ENCODE peak calls at places on chromosomes 16 and 17, in four cellular contexts. One of them, this sample, is unnamed.

GRCh38 chr17:8125947-8126305 is 2.0 kb upstream of the HES7 start:
- DNase-seq in IMR-90: no peak
- DNase-seq in endothelial cell: no peak
- DNase-seq in cardiac fibroblast: no peak
- DNase-seq in this sample: no peak

GRCh38 chr16:80824623-80825364 is 20.4 kb upstream of the CDYL2 start:
- DNase-seq in IMR-90: peak
- DNase-seq in endothelial cell: peak
- DNase-seq in cardiac fibroblast: peak
- DNase-seq in this sample: no peak

GRCh38 chr17:70144260-70144846 is 25.0 kb upstream of the KCNJ2 start:
- DNase-seq in IMR-90: peak
- DNase-seq in endothelial cell: no peak
- DNase-seq in cardiac fibroblast: peak
- DNase-seq in this sample: no peak

GRCh38 chr16:12639044-12639443 is 164.6 kb downstream of the CPPED1 start:
- DNase-seq in IMR-90: peak
- DNase-seq in endothelial cell: no peak
- DNase-seq in cardiac fibroblast: no peak
- DNase-seq in this sample: no peak

GRCh38 chr16:680967-681745 is 946 bp downstream of the STUB1 start:
- DNase-seq in IMR-90: peak
- DNase-seq in endothelial cell: no peak
- DNase-seq in cardiac fibroblast: peak
- DNase-seq in this sample: no peak

GRCh38 chr16:88686439-88687253 is at the start of gene SNAI3:
- DNase-seq in IMR-90: peak
- DNase-seq in endothelial cell: peak
- DNase-seq in cardiac fibroblast: peak
- DNase-seq in this sample: peak

GRCh38 chr16:17470002-17470870 is 524 bp downstream of the XYLT1 start:
- DNase-seq in IMR-90: no peak
- DNase-seq in endothelial cell: peak
- DNase-seq in cardiac fibroblast: no peak
- DNase-seq in this sample: no peak

GRCh38 chr16:81625544-81626152 is 153.4 kb upstream of the PLCG2 start:
- DNase-seq in IMR-90: peak
- DNase-seq in endothelial cell: no peak
- DNase-seq in cardiac fibroblast: peak
- DNase-seq in this sample: no peak

GRCh38 chr16:67199011-67199807 is at the start of gene ELMO3:
- DNase-seq in IMR-90: no peak
- DNase-seq in endothelial cell: peak
- DNase-seq in cardiac fibroblast: no peak
- DNase-seq in this sample: no peak

GRCh38 chr17:63550816-63551639 is 751 bp downstream of the DCAF7 start:
- DNase-seq in IMR-90: peak
- DNase-seq in endothelial cell: peak
- DNase-seq in cardiac fibroblast: peak
- DNase-seq in this sample: no peak

GRCh38 chr17:78180083-78180482 is 6.8 kb downstream of the TK1 start:
- DNase-seq in IMR-90: peak
- DNase-seq in endothelial cell: no peak
- DNase-seq in cardiac fibroblast: no peak
- DNase-seq in this sample: no peak

GRCh38 chr17:46194393-46195216 is 1.4 kb upstream of the KANSL1 start:
- DNase-seq in IMR-90: peak
- DNase-seq in endothelial cell: peak
- DNase-seq in cardiac fibroblast: peak
- DNase-seq in this sample: no peak

GRCh38 chr16:87207509-87207908 is 109.7 kb downstream of the C16orf95 start:
- DNase-seq in IMR-90: peak
- DNase-seq in endothelial cell: no peak
- DNase-seq in cardiac fibroblast: peak
- DNase-seq in this sample: no peak

GRCh38 chr16:3674513-3675295 is 20.2 kb downstream of the DNASE1 start:
- DNase-seq in IMR-90: no peak
- DNase-seq in endothelial cell: peak
- DNase-seq in cardiac fibroblast: no peak
- DNase-seq in this sample: no peak

GRCh38 chr17:33572615-33573014 is 279.5 kb upstream of the ASIC2 start:
- DNase-seq in IMR-90: no peak
- DNase-seq in endothelial cell: peak
- DNase-seq in cardiac fibroblast: no peak
- DNase-seq in this sample: no peak

GRCh38 chr17:4710693-4711634 is 532 bp downstream of the ARRB2 start:
- DNase-seq in IMR-90: no peak
- DNase-seq in endothelial cell: no peak
- DNase-seq in cardiac fibroblast: no peak
- DNase-seq in this sample: no peak

GRCh38 chr16:4064950-4065352 is 51.3 kb downstream of the ADCY9 start:
- DNase-seq in IMR-90: no peak
- DNase-seq in endothelial cell: no peak
- DNase-seq in cardiac fibroblast: no peak
- DNase-seq in this sample: no peak

GRCh38 chr17:56812971-56813388 is 20.7 kb downstream of the C17orf67 start:
- DNase-seq in IMR-90: no peak
- DNase-seq in endothelial cell: no peak
- DNase-seq in cardiac fibroblast: no peak
- DNase-seq in this sample: no peak

GRCh38 chr16:14487579-14487978 is 142.5 kb downstream of the PARN start:
- DNase-seq in IMR-90: no peak
- DNase-seq in endothelial cell: no peak
- DNase-seq in cardiac fibroblast: no peak
- DNase-seq in this sample: no peak

GRCh38 chr16:81486555-81487061 is 42.0 kb downstream of the CMIP start:
- DNase-seq in IMR-90: peak
- DNase-seq in endothelial cell: no peak
- DNase-seq in cardiac fibroblast: peak
- DNase-seq in this sample: no peak

GRCh38 chr16:88637797-88638196 is 575 bp upstream of the IL17C start:
- DNase-seq in IMR-90: no peak
- DNase-seq in endothelial cell: no peak
- DNase-seq in cardiac fibroblast: no peak
- DNase-seq in this sample: no peak

GRCh38 chr16:75114179-75114945 is 2.2 kb downstream of the LDHD start:
- DNase-seq in IMR-90: no peak
- DNase-seq in endothelial cell: no peak
- DNase-seq in cardiac fibroblast: no peak
- DNase-seq in this sample: no peak

GRCh38 chr16:50265260-50265659 is 1.1 kb upstream of the ADCY7 start:
- DNase-seq in IMR-90: peak
- DNase-seq in endothelial cell: no peak
- DNase-seq in cardiac fibroblast: no peak
- DNase-seq in this sample: peak

GRCh38 chr16:56267888-56268287 is 76.6 kb downstream of the GNAO1 start:
- DNase-seq in IMR-90: no peak
- DNase-seq in endothelial cell: no peak
- DNase-seq in cardiac fibroblast: no peak
- DNase-seq in this sample: no peak

GRCh38 chr16:56270828-56271227 is 79.5 kb downstream of the GNAO1 start:
- DNase-seq in IMR-90: no peak
- DNase-seq in endothelial cell: no peak
- DNase-seq in cardiac fibroblast: no peak
- DNase-seq in this sample: no peak

GRCh38 chr16:56269276-56269675 is 78.0 kb downstream of the GNAO1 start:
- DNase-seq in IMR-90: no peak
- DNase-seq in endothelial cell: no peak
- DNase-seq in cardiac fibroblast: no peak
- DNase-seq in this sample: no peak

GRCh38 chr16:56268799-56269198 is 77.5 kb downstream of the GNAO1 start:
- DNase-seq in IMR-90: no peak
- DNase-seq in endothelial cell: no peak
- DNase-seq in cardiac fibroblast: no peak
- DNase-seq in this sample: no peak

DNA sequence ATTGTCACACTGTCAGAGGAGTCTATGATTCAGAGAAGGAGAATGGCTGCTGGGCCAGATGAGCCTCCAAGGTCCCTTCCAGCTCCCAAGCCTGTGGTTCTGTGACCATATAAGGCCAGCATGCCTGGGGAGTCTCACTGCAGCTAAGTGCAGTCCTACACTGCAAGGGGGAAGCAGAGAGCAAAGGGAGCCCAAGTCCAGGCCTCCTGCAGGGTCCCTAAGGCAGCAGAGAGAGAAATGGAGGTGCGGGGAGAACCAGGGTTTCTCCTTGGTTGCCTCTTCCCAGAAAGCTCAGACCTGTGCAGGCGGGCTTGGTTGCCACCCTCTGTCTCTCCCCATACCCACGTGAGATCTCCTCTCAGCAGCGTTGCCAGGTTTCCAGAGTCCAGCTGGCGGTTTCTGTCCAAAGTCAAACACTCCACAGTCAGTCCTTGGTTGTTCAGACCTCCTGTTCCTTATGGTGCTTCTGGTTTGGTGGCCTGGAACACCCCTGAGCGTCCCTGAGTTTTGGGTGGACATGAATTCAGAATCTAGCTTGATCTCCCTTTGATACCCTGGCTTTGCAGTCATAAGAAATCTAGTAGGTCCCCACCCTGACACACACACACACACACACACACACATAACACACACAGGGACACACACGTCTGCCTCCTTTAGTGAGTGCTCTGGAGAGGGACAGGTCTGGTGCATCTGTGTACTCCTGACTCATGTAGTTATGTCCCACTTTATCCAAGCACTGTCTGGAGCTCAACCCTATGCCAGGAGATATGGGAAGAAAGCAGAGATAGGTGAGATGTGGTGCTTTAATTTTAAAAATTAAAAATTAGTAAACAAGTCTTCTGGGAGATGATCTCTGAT is 78.8 kb downstream of the GNAO1 start:
- DNase-seq in IMR-90: peak
- DNase-seq in endothelial cell: no peak
- DNase-seq in cardiac fibroblast: peak
- DNase-seq in this sample: no peak
- TF ChIP-seq CTCF in IMR-90: peak
- TF ChIP-seq CTCF in endothelial cell: no peak
- TF ChIP-seq CTCF in cardiac fibroblast: peak
- TF ChIP-seq CTCF in this sample: no peak

GRCh38 chr17:51833620-51834019 is 324.9 kb downstream of the CA10 start:
- DNase-seq in IMR-90: no peak
- DNase-seq in endothelial cell: no peak
- DNase-seq in cardiac fibroblast: no peak
- DNase-seq in this sample: no peak
- TF ChIP-seq CTCF in IMR-90: no peak
- TF ChIP-seq CTCF in endothelial cell: no peak
- TF ChIP-seq CTCF in cardiac fibroblast: no peak
- TF ChIP-seq CTCF in this sample: no peak

GRCh38 chr17:1147664-1148063 is 32.1 kb downstream of the ABR start:
- DNase-seq in IMR-90: peak
- DNase-seq in endothelial cell: peak
- DNase-seq in cardiac fibroblast: peak
- DNase-seq in this sample: no peak
- TF ChIP-seq CTCF in IMR-90: peak
- TF ChIP-seq CTCF in endothelial cell: no peak
- TF ChIP-seq CTCF in cardiac fibroblast: peak
- TF ChIP-seq CTCF in this sample: no peak

DNA sequence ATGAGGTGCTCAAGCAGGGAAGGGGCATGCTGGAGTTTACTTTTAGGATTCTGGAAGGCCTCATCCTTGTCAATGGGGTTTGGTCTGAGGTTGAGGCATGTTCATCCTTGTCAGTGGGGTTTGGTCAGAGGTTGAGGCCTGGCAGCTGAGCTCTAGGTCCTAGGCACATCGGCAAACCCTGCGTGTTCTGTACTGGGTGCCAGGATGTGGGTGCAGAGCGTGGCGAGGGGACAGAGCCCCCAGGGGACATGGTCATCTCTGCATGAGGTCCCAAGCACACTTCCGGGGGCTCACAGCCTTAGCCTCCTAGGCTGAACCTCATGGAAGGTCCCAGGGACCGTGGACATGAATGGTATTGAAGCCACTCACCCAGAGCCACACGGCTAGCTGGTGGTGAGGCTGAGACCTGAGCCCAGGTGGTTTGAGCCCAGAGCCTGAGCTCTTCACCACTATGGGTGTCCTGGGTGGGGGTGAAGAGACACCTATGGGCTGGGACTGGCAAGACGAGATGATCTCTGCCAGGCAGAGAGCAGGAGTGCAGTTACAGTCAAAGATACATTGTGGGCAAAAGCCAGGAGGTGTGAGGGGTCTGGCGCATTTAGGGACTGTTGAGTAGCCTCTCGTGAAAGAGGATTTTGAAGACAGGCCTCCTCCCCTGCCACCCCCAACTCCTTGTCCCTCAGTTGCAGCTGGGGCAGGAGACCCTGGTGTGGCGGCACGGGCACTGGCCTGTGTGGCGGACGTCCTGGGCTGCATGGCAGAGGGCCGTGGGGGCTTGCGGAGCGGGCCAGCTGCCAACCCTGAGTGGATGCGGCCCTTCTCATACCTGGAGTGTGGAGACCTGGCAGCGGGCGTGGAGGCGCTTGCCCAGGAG is 19.3 kb downstream of the FCSK start:
- DNase-seq in IMR-90: no peak
- DNase-seq in endothelial cell: no peak
- DNase-seq in cardiac fibroblast: no peak
- DNase-seq in this sample: no peak
- TF ChIP-seq CTCF in IMR-90: no peak
- TF ChIP-seq CTCF in endothelial cell: no peak
- TF ChIP-seq CTCF in cardiac fibroblast: no peak
- TF ChIP-seq CTCF in this sample: no peak

DNA sequence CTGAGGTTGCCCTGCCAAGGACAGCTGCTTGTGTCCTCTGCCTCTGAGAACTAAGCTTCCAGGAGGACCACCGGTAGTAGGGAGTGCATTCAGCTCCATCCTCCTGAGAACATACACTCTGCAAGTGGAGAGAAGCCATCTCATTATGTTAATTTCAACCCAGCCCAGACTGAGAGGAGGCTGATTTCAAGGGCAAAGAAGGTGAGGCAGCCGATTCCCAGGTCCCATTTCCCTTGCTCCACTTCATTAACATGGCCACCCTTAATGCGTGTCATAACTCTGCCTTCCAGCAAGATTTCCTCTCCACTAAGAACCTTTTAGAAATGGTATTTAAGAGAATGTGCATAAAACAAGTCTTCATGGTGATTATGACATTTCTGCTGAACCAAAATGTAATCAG is 72.5 kb downstream of the CDH13 start:
- DNase-seq in IMR-90: no peak
- DNase-seq in endothelial cell: no peak
- DNase-seq in cardiac fibroblast: no peak
- DNase-seq in this sample: no peak
- TF ChIP-seq CTCF in IMR-90: no peak
- TF ChIP-seq CTCF in endothelial cell: no peak
- TF ChIP-seq CTCF in cardiac fibroblast: no peak
- TF ChIP-seq CTCF in this sample: no peak

This sample was measured in omental fat pad.